ENCODE peak calls at places on chromosomes 4 and X, in five cellular contexts. R is CD8-positive, alpha-beta T cell; H is adipocyte; B is adrenal gland; Q is GM23338. V is an unnamed sample. For H3K4me1, the result is how much of the 10 kb centered on the place peaks cover.

GRCh38 chr4:138049350-138049749 is 192.8 kb downstream of the SLC7A11 start:
- DNase-seq in B (no peak), R (no peak), H (no peak), Q (no peak), V (no peak)

GRCh38 chr4:147157860-147158701 is 212.4 kb upstream of the TTC29 start:
- DNase-seq in R (no peak), H (peak), Q (peak), B (no peak), V (peak)

GRCh38 chr4:77742054-77742453 is 77.1 kb downstream of the CNOT6L start:
- DNase-seq in R (no peak), Q (no peak), H (peak), B (no peak), V (no peak)

GRCh38 chrX:111868726-111869638 is 7.0 kb upstream of the TRPC5OS start:
- DNase-seq in Q (no peak), B (no peak), H (peak), R (no peak), V (no peak)

GRCh38 chr4:107318078-107318477 is 282.0 kb upstream of the DKK2 start:
- DNase-seq in H (peak), R (no peak), Q (no peak), B (no peak), V (no peak)

GRCh38 chr4:122917731-122918130 is 4.7 kb downstream of the NUDT6 start:
- DNase-seq in R (no peak), H (no peak), Q (no peak), B (no peak), V (no peak)

GRCh38 chrX:13339607-13340006 is 19.8 kb upstream of the ATXN3L start:
- DNase-seq in Q (no peak), R (no peak), B (no peak), H (no peak), V (no peak)

GRCh38 chrX:70281951-70282350 is at the start of gene RAB41:
- DNase-seq in R (no peak), H (no peak), Q (no peak), B (no peak), V (no peak)

GRCh38 chrX:56000729-56001128 is 231.4 kb upstream of the KLF8 start:
- DNase-seq in Q (no peak), R (no peak), H (no peak), B (no peak), V (no peak)

GRCh38 chr4:102824398-102824797 is 3.0 kb downstream of the UBE2D3 start:
- DNase-seq in R (no peak), Q (no peak), H (peak), B (no peak), V (no peak)

GRCh38 chr4:102823464-102823863 is 3.9 kb downstream of the UBE2D3 start:
- DNase-seq in H (no peak), R (no peak), B (no peak), Q (no peak), V (no peak)

GRCh38 chr4:102825261-102826071 is 1.9 kb downstream of the UBE2D3 start:
- DNase-seq in R (no peak), B (peak), Q (peak), H (peak), V (peak)

GRCh38 chr4:102826105-102826889 is 1.1 kb downstream of the UBE2D3 start:
- DNase-seq in B (no peak), Q (no peak), R (no peak), H (no peak), V (no peak)

DNA sequence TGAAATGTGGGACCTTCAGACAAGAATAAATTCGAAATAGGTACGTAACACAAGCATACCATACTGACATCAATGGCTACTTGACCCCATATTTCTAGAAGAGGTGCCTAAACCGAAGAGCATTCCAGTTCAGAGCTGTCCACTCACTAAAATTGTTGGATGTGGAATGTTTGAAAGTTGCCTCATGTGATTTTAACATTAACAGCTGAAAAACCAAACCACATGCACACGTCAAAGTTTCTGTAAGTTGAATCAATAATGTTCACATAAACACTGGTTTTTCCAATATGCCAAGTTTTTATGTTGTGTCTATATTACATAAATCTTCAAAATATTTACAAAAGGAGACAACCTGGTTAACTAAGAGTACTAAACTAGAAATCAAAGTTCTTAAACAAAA is 3.5 kb downstream of the UBE2D3 start:
- DNase-seq in B (no peak), Q (no peak), H (peak), R (no peak), V (no peak)
- H3K4me1 ChIP-seq in B (half or more), Q (half or more), H (half or more), R (half or more), V (under half)

GRCh38 chr4:6953751-6954380 is 44.2 kb downstream of the TBC1D14 start:
- DNase-seq in Q (peak), H (peak), R (no peak), B (peak), V (peak)
- H3K4me1 ChIP-seq in Q (under half), H (under half), R (under half), B (under half), V (under half)

GRCh38 chr4:8225290-8225625 is 26.2 kb downstream of the SH3TC1 start:
- DNase-seq in R (no peak), H (no peak), Q (no peak), B (no peak), V (no peak)
- H3K4me1 ChIP-seq in R (half or more), H (under half), Q (under half), B (under half), V (under half)

GRCh38 chr4:3522651-3523050 is 9.6 kb downstream of the LRPAP1 start:
- DNase-seq in H (no peak), Q (no peak), B (no peak), R (no peak), V (no peak)

GRCh38 chr4:3524349-3524748 is 7.9 kb downstream of the LRPAP1 start:
- DNase-seq in Q (no peak), B (no peak), R (no peak), H (no peak), V (no peak)

GRCh38 chr4:3524920-3525319 is 7.3 kb downstream of the LRPAP1 start:
- DNase-seq in B (no peak), Q (no peak), R (no peak), H (no peak), V (no peak)

GRCh38 chr4:3523146-3523627 is 9.0 kb downstream of the LRPAP1 start:
- DNase-seq in Q (no peak), B (no peak), H (no peak), R (no peak), V (no peak)

DNA sequence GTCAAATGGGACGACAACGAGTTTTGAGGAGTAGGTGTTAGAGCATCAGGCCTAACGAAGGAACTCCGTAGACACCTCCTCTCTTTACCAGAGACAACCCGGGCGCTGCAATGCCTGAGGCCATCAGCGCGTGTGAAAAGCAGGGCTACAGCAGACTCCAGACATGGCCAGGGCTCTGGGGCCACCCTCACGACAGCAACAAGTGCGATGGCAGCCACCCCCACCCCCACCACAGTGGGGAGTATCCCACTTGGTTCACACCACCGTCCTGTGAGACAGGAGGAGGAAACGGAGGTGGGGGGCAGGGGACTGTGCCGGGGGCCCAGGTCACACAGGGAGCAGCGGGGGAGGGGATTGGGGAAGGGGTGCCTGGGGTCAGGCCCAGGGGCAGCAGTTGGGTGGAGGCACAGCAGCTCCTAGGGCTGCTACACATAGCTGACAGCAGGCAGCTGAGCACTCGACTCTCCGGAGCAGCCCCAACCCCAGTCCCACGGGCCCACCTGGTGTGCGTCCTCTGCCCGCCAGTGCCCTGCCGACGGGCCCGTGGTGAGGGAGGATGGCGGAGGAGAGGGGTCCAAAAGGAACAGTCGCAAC is 8.5 kb downstream of the LRPAP1 start:
- DNase-seq in Q (no peak), R (no peak), B (no peak), H (no peak), V (no peak)
- H3K4me1 ChIP-seq in Q (under half), R (under half), B (under half), H (under half), V (under half)

GRCh38 chr4:153511104-153511503 is 44.9 kb downstream of the TMEM131L start:
- DNase-seq in H (no peak), B (no peak), R (no peak), Q (no peak), V (no peak)

GRCh38 chr4:153513596-153513995 is 47.4 kb downstream of the TMEM131L start:
- DNase-seq in Q (no peak), B (no peak), H (peak), R (no peak), V (no peak)

GRCh38 chr4:153512952-153513500 is 46.9 kb downstream of the TMEM131L start:
- DNase-seq in H (no peak), R (no peak), Q (no peak), B (no peak), V (no peak)

GRCh38 chr4:153512162-153512852 is 46.1 kb downstream of the TMEM131L start:
- DNase-seq in H (no peak), R (no peak), B (no peak), Q (no peak), V (no peak)

DNA sequence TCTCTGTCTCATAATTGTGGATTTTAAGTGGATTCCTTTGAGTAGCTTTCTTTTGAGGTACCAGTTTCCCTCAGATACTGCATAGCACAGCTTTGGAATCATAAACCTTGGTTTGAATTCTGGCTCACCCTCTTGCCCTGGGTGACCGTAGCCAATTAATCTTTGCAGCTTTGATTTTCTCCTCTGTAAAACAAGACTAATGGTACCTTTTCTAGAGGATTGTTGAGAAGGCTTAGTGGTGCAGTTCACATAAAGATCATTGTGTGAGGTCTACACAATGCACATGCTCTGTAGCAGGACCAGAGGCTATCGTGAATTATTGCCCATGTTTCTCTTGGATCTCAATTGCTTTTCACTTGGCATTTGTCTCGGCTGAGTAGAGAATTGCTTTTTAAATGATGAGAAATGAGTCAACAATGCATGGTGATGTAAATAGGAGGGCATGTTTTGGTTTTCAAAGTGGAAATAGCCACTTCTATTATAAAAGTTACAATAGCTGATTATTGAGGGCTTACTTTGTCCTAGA is 47.9 kb downstream of the TMEM131L start:
- DNase-seq in B (no peak), H (peak), Q (no peak), R (no peak), V (no peak)
- H3K4me1 ChIP-seq in B (under half), H (under half), Q (under half), R (under half), V (under half)

DNA sequence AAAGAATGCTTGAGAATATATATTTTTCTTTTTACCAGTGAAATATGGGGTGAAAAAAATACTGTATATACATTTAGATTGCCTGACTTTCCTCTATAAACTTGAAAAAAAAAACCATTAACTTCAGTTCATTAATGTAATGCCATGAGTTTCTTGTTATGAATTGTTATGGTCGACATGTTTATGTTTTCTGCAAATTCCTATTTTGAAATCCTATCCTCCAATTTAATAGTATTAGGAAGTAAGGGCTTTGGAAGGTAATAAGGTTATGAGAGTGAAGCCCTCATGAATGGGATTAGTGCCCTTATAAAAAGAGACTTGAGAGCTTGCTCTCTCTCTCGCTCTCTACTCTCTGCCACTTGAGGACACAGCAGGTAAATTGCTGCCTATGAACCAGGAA is 211.4 kb downstream of the LDB2 start:
- DNase-seq in B (no peak), H (no peak), R (no peak), Q (no peak), V (no peak)
- H3K4me1 ChIP-seq in B (under half), H (under half), R (under half), Q (under half), V (under half)

GRCh38 chrX:155899366-155899765 is 18.2 kb downstream of the VAMP7 start:
- DNase-seq in H (no peak), B (no peak), R (no peak), Q (no peak), V (no peak)

GRCh38 chrX:155896512-155896911 is 15.4 kb downstream of the VAMP7 start:
- DNase-seq in Q (no peak), R (no peak), H (no peak), B (no peak), V (no peak)

DNA sequence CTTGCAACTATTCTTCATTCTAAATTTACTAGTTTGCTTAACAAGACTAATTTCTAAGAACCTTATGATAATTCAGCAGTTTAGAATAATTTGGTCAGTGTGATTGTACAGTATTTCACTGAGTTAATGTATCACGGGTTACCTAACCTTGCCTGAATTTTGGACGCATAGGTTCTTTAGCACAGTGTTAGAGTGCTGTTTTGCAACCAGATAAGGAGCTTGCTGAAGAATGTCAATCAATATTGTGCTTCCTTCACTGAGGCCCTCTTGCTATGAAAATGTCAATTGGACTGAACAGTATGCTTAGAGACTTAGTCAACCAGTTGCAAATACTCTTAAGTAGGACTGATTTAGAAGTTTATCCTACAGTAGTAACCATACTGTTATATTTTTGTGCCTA is 19.6 kb downstream of the VAMP7 start:
- DNase-seq in H (no peak), Q (no peak), B (no peak), R (no peak), V (no peak)
- H3K4me1 ChIP-seq in H (under half), Q (under half), B (under half), R (under half), V (under half)

GRCh38 chr4:168505996-168506395 is 9.1 kb downstream of the PALLD start:
- DNase-seq in H (no peak), B (no peak), R (no peak), Q (no peak), V (no peak)
- H3K4me1 ChIP-seq in H (under half), B (under half), R (under half), Q (under half), V (under half)

V was measured in BE2C.